ENCODE peak calls at places on chromosomes 2 and 18, in ten cellular contexts. Z is GM12865, U is ovary, T is fibroblast of mammary gland, Q is astrocyte of the cerebellum, O is H7, G is Peyer's patch, C is stomach, S is kidney epithelial cell, D is adrenal gland. V is an unnamed sample.

GRCh38 chr2:70132244-70133126 is 45.2 kb downstream of the PCBP1 start:
- DNase-seq in Z (peak), U (peak), T (peak), Q (no peak), O (peak), G (peak), C (peak), S (no peak), D (no peak), V (peak)

GRCh38 chr2:221792971-221793670 is 221.0 kb upstream of the EPHA4 start:
- DNase-seq in Z (no peak), U (no peak), T (no peak), Q (no peak), O (peak), G (no peak), C (no peak), S (no peak), D (no peak), V (no peak)

GRCh38 chr18:7908686-7909299 is 341.7 kb downstream of the PTPRM start:
- DNase-seq in Z (no peak), U (no peak), T (no peak), Q (no peak), O (no peak), G (no peak), C (no peak), S (no peak), D (no peak), V (no peak)

GRCh38 chr2:151049746-151050145 is 211.9 kb downstream of the RBM43 start:
- DNase-seq in Z (no peak), U (no peak), T (peak), Q (peak), O (no peak), G (no peak), C (no peak), S (peak), D (no peak), V (no peak)

GRCh38 chr2:2324565-2325101 is 6.4 kb downstream of the MYT1L start:
- DNase-seq in Z (no peak), U (no peak), T (no peak), Q (no peak), O (peak), G (no peak), C (no peak), S (no peak), D (no peak), V (no peak)

GRCh38 chr2:23669413-23670244 is 257.3 kb downstream of the ATAD2B start:
- DNase-seq in Z (no peak), U (peak), T (peak), Q (peak), O (no peak), G (peak), C (peak), S (peak), D (peak), V (peak)

GRCh38 chr18:22223263-22223960 is 54.0 kb downstream of the GATA6 start:
- DNase-seq in Z (no peak), U (peak), T (peak), Q (peak), O (peak), G (peak), C (peak), S (peak), D (peak), V (peak)

GRCh38 chr2:74585406-74586182 is 31.1 kb downstream of the DOK1 start:
- DNase-seq in Z (peak), U (no peak), T (no peak), Q (no peak), O (no peak), G (peak), C (no peak), S (no peak), D (no peak), V (peak)

GRCh38 chr2:106886916-106887758 is 1.2 kb upstream of the ST6GAL2 start:
- DNase-seq in Z (no peak), U (no peak), T (no peak), Q (no peak), O (peak), G (no peak), C (peak), S (peak), D (no peak), V (peak)

GRCh38 chr2:43218550-43219382 is 7.6 kb downstream of the ZFP36L2 start:
- DNase-seq in Z (peak), U (peak), T (peak), Q (no peak), O (peak), G (peak), C (peak), S (no peak), D (peak), V (peak)

GRCh38 chr2:46305767-46306166 is 8.6 kb downstream of the EPAS1 start:
- DNase-seq in Z (no peak), U (no peak), T (no peak), Q (no peak), O (no peak), G (no peak), C (no peak), S (no peak), D (no peak), V (no peak)

GRCh38 chr18:23136326-23137092 is 1.2 kb downstream of the CABLES1 start:
- DNase-seq in Z (peak), U (peak), T (no peak), Q (no peak), O (peak), G (peak), C (peak), S (no peak), D (peak), V (peak)

GRCh38 chr2:33467413-33467812 is 9.0 kb upstream of the RASGRP3 start:
- DNase-seq in Z (no peak), U (no peak), T (no peak), Q (no peak), O (no peak), G (no peak), C (no peak), S (no peak), D (no peak), V (no peak)

GRCh38 chr2:157732596-157732995 is 103.9 kb upstream of the ACVR1C start:
- DNase-seq in Z (no peak), U (no peak), T (peak), Q (no peak), O (no peak), G (no peak), C (no peak), S (no peak), D (no peak), V (no peak)

GRCh38 chr2:84894758-84895520 is 10.5 kb upstream of the TMSB10 start:
- DNase-seq in Z (peak), U (peak), T (peak), Q (no peak), O (no peak), G (peak), C (no peak), S (no peak), D (no peak), V (no peak)

GRCh38 chr2:49516427-49516826 is 362.1 kb upstream of the FSHR start:
- DNase-seq in Z (no peak), U (no peak), T (no peak), Q (no peak), O (no peak), G (no peak), C (no peak), S (no peak), D (no peak), V (no peak)

GRCh38 chr18:959854-960253 is 55.2 kb downstream of the ADCYAP1 start:
- DNase-seq in Z (no peak), U (no peak), T (no peak), Q (no peak), O (no peak), G (no peak), C (no peak), S (no peak), D (no peak), V (no peak)

GRCh38 chr18:8750954-8751415 is 45.6 kb downstream of the MTCL1 start:
- DNase-seq in Z (no peak), U (peak), T (peak), Q (peak), O (no peak), G (no peak), C (no peak), S (peak), D (no peak), V (no peak)

GRCh38 chr2:223865124-223865523 is 27.7 kb upstream of the AP1S3 start:
- DNase-seq in Z (no peak), U (no peak), T (no peak), Q (no peak), O (no peak), G (no peak), C (no peak), S (no peak), D (no peak), V (no peak)

GRCh38 chr2:134774074-134774742 is 55.4 kb upstream of the TMEM163 start:
- DNase-seq in Z (no peak), U (no peak), T (no peak), Q (no peak), O (no peak), G (no peak), C (peak), S (no peak), D (peak), V (no peak)

GRCh38 chr2:108278631-108279030 is 10.1 kb upstream of the SULT1C2 start:
- DNase-seq in Z (no peak), U (no peak), T (peak), Q (no peak), O (no peak), G (no peak), C (no peak), S (no peak), D (no peak), V (no peak)

GRCh38 chr2:143615617-143616016 is 486.4 kb downstream of the ARHGAP15 start:
- DNase-seq in Z (no peak), U (no peak), T (no peak), Q (no peak), O (no peak), G (no peak), C (no peak), S (no peak), D (no peak), V (no peak)

GRCh38 chr2:237862528-237862895 is 3.1 kb downstream of the RAMP1 start:
- DNase-seq in Z (no peak), U (no peak), T (no peak), Q (no peak), O (no peak), G (peak), C (no peak), S (no peak), D (no peak), V (no peak)

GRCh38 chr18:9915291-9916066 is 1.7 kb downstream of the VAPA start:
- DNase-seq in Z (no peak), U (no peak), T (no peak), Q (no peak), O (no peak), G (no peak), C (no peak), S (no peak), D (no peak), V (no peak)

GRCh38 chr18:7201096-7201495 is 29.8 kb upstream of the LRRC30 start:
- DNase-seq in Z (no peak), U (no peak), T (no peak), Q (no peak), O (no peak), G (no peak), C (no peak), S (no peak), D (no peak), V (no peak)

GRCh38 chr18:79737426-79737825 is 57.8 kb downstream of the CTDP1 start:
- DNase-seq in Z (no peak), U (no peak), T (no peak), Q (no peak), O (no peak), G (no peak), C (no peak), S (no peak), D (no peak), V (peak)

GRCh38 chr2:20803974-20804373 is 18.9 kb downstream of the LDAH start:
- DNase-seq in Z (no peak), U (no peak), T (no peak), Q (no peak), O (no peak), G (no peak), C (no peak), S (no peak), D (no peak), V (no peak)

GRCh38 chr2:66576381-66577330 is 141.7 kb downstream of the MEIS1 start:
- DNase-seq in Z (no peak), U (peak), T (peak), Q (no peak), O (peak), G (no peak), C (no peak), S (no peak), D (peak), V (no peak)

GRCh38 chr2:15786901-15787300 is 153.4 kb upstream of the MYCN start:
- DNase-seq in Z (no peak), U (no peak), T (no peak), Q (no peak), O (no peak), G (no peak), C (no peak), S (no peak), D (no peak), V (no peak)

GRCh38 chr18:54284967-54285785 is 15.9 kb downstream of the POLI start:
- DNase-seq in Z (peak), U (no peak), T (peak), Q (no peak), O (no peak), G (no peak), C (no peak), S (no peak), D (peak), V (peak)

GRCh38 chr2:182766626-182767025 is 50.6 kb downstream of the DNAJC10 start:
- DNase-seq in Z (no peak), U (no peak), T (no peak), Q (no peak), O (no peak), G (no peak), C (no peak), S (no peak), D (no peak), V (no peak)
- H3K4me3 ChIP-seq in Z (no peak), U (no peak), T (no peak), Q (no peak), O (no peak), G (no peak), C (no peak), S (no peak), D (no peak), V (no peak)

GRCh38 chr2:100823665-100824438 is 3.9 kb downstream of the NPAS2 start:
- DNase-seq in Z (no peak), U (no peak), T (no peak), Q (no peak), O (no peak), G (no peak), C (no peak), S (no peak), D (no peak), V (no peak)

GRCh38 chr2:100821913-100822260 is 1.9 kb downstream of the NPAS2 start:
- DNase-seq in Z (no peak), U (no peak), T (no peak), Q (no peak), O (no peak), G (no peak), C (no peak), S (no peak), D (no peak), V (no peak)

GRCh38 chr2:100821255-100821912 is 1.4 kb downstream of the NPAS2 start:
- DNase-seq in Z (no peak), U (no peak), T (no peak), Q (no peak), O (peak), G (no peak), C (no peak), S (no peak), D (no peak), V (no peak)

GRCh38 chr2:100820346-100821254 is 661 bp downstream of the NPAS2 start:
- DNase-seq in Z (no peak), U (no peak), T (no peak), Q (no peak), O (peak), G (peak), C (peak), S (no peak), D (no peak), V (no peak)

DNA sequence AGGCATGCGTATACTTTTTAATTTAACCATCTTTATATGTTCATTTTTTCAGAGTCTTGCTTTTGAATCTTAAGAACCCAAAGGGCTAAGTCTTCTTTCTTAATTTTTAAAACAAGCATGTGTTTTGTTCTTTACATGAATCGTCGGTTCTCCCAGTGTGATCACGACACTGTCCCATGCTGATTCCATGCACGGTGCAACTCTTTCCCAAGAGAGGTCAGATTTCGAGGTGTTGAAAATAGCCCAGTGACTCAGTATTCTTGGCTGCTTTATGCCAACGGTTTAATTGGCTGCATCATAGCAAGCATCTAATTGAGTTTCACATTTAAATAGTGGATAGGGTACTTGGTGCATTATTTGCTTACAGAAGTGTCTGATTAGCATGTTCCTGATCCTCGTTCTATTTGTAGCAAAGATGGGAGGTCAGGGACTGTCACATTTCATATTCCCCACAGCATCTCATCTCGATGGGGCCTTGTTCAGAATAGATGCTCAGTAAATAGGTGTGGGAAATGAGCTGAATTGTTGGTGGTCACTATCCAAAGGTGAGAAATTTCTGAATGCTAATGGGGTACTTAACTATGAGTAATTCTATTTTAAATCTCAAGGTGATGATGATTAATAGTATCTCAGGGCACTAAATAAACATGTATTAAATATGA is 2.8 kb downstream of the NPAS2 start:
- DNase-seq in Z (no peak), U (no peak), T (peak), Q (no peak), O (no peak), G (no peak), C (no peak), S (no peak), D (peak), V (no peak)
- H3K4me3 ChIP-seq in Z (no peak), U (no peak), T (no peak), Q (no peak), O (no peak), G (no peak), C (no peak), S (no peak), D (no peak), V (peak)

DNA sequence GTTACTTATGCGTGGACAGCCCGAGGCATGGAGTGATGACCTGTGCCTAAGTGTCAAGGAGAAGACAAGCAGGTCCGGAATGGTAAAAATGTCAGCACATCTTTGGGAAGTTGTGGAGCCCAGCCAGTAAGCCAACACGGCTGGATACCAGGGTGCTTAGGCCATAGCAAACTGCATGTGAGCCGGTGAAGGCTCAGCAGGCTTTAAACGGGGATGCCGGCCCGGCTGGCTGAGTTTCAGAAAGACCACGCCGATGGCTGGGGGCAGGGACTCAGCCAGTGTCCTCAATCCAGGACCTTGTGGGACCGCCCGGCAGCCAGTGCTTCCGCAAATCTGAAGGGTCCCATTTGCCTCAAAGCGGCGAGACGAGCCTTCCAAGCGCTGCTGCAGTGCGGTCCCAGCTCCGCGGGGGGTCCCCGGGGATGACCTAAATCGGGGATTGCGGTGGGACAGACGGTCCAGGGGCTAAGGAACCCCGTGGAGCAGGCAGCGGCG is 946 bp upstream of the AGAP1 start:
- DNase-seq in Z (no peak), U (no peak), T (no peak), Q (no peak), O (peak), G (no peak), C (no peak), S (no peak), D (peak), V (no peak)
- H3K4me3 ChIP-seq in Z (no peak), U (peak), T (peak), Q (peak), O (peak), G (no peak), C (peak), S (peak), D (no peak), V (peak)

DNA sequence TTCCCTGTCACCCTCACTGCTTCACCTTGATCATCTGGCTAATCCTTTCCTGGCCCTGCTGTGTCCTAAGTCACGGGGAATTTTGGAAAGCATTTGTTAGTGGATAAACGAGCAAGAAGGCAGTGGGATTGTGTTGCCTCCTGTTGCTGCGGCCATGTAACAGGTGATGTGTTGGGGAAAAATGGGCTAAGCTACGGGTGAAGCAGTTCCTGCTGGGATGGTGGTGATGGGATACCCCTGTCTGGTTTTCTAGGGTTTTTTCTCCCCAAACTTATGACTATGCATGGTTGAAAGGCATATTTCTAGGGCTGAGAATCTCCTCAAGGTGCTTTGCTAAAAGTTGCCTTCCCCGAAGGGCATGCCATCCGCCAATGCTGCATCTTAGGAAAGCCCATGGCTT is 68.1 kb downstream of the WDSUB1 start:
- DNase-seq in Z (no peak), U (no peak), T (no peak), Q (no peak), O (no peak), G (no peak), C (no peak), S (no peak), D (no peak), V (no peak)
- H3K4me3 ChIP-seq in Z (no peak), U (no peak), T (no peak), Q (no peak), O (no peak), G (no peak), C (no peak), S (no peak), D (no peak), V (no peak)

GRCh38 chr18:12837747-12838146 is 46.3 kb downstream of the PTPN2 start:
- DNase-seq in Z (no peak), U (no peak), T (peak), Q (no peak), O (no peak), G (no peak), C (no peak), S (no peak), D (no peak), V (no peak)
- H3K4me3 ChIP-seq in Z (peak), U (no peak), T (no peak), Q (no peak), O (no peak), G (no peak), C (no peak), S (no peak), D (no peak), V (no peak)

DNA sequence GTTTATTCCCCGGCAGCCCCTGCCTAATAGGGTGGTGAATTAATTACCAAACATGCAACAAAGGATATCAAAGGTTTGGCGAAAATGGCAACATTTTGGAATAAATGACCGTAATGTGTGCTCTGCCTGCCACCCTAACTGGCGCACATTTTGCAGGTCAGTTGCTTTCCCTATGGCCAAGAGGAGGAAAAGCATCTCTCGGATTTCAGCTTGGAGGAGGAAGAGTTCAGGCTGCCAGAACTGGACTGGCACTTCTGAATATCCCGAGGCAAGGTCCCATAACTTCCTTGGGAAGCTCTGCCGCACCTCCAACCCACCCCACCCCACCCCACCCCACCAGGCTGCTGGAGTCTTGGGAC is 37.1 kb downstream of the SLC25A52 start:
- DNase-seq in Z (no peak), U (no peak), T (no peak), Q (no peak), O (no peak), G (no peak), C (no peak), S (no peak), D (no peak), V (no peak)
- H3K4me3 ChIP-seq in Z (no peak), U (peak), T (peak), Q (peak), O (no peak), G (peak), C (peak), S (peak), D (no peak), V (peak)

GRCh38 chr2:119256574-119256921 is 32.9 kb downstream of the STEAP3 start:
- DNase-seq in Z (no peak), U (no peak), T (no peak), Q (no peak), O (no peak), G (no peak), C (no peak), S (no peak), D (no peak), V (no peak)

GRCh38 chr2:119254601-119255080 is 31.0 kb downstream of the STEAP3 start:
- DNase-seq in Z (no peak), U (no peak), T (no peak), Q (no peak), O (peak), G (no peak), C (no peak), S (no peak), D (no peak), V (no peak)

GRCh38 chr2:119253760-119254600 is 30.3 kb downstream of the STEAP3 start:
- DNase-seq in Z (no peak), U (no peak), T (no peak), Q (no peak), O (peak), G (peak), C (no peak), S (no peak), D (no peak), V (no peak)

GRCh38 chr2:119257198-119257597 is 33.6 kb downstream of the STEAP3 start:
- DNase-seq in Z (no peak), U (no peak), T (no peak), Q (no peak), O (no peak), G (no peak), C (no peak), S (no peak), D (no peak), V (no peak)

GRCh38 chr2:119255760-119256573 is 32.3 kb downstream of the STEAP3 start:
- DNase-seq in Z (no peak), U (no peak), T (peak), Q (peak), O (peak), G (no peak), C (no peak), S (peak), D (no peak), V (no peak)
- H3K4me3 ChIP-seq in Z (no peak), U (no peak), T (no peak), Q (no peak), O (no peak), G (no peak), C (no peak), S (no peak), D (no peak), V (no peak)